ENCODE peak calls at places on chromosomes 1 and 21, in four cellular contexts. R, W, O and Q are unnamed samples.

GRCh38 chr1:156485984-156486383 is 14.6 kb downstream of the MEF2D start:
- DNase-seq in W (no peak), O (no peak), R (no peak), Q (no peak)

GRCh38 chr1:61007534-61008364 is 74.6 kb upstream of the NFIA start:
- DNase-seq in W (no peak), O (no peak), R (no peak), Q (no peak)

GRCh38 chr1:41314376-41314775 is 46.9 kb upstream of the FOXO6 start:
- DNase-seq in R (no peak), O (no peak), W (no peak), Q (no peak)

GRCh38 chr21:42553435-42553834 is 39.8 kb downstream of the SLC37A1 start:
- DNase-seq in R (no peak), W (no peak), O (no peak), Q (peak; percentile 41)

GRCh38 chr1:74913978-74914377 is 181.0 kb downstream of the TYW3 start:
- DNase-seq in R (no peak), W (no peak), O (no peak), Q (no peak)

GRCh38 chr1:52142220-52143153 is 598 bp downstream of the ZFYVE9 start:
- DNase-seq in R (peak; percentile 32), W (peak; percentile 21), O (peak; percentile 54), Q (peak; percentile 39)

GRCh38 chr21:14875704-14876364 is 189.0 kb downstream of the NRIP1 start:
- DNase-seq in O (no peak), W (no peak), R (no peak), Q (no peak)

GRCh38 chr21:21246007-21246406 is 247.8 kb downstream of the NCAM2 start:
- DNase-seq in R (no peak), O (no peak), W (no peak), Q (no peak)

GRCh38 chr1:9867408-9868243 is 42.4 kb downstream of the CTNNBIP1 start:
- DNase-seq in O (peak; percentile 57), W (peak; percentile 58), R (peak; percentile 81), Q (peak; percentile 76)

GRCh38 chr1:84724128-84724860 is 34.0 kb upstream of the SSX2IP start:
- DNase-seq in O (peak; percentile 11), W (no peak), R (no peak), Q (no peak)

GRCh38 chr1:56033321-56034037 is 545.9 kb downstream of the PLPP3 start:
- DNase-seq in W (no peak), O (no peak), R (no peak), Q (no peak)

GRCh38 chr1:29122987-29123870 is 474 bp downstream of the TMEM200B start:
- DNase-seq in W (no peak), O (no peak), R (no peak), Q (peak; percentile 40)

GRCh38 chr1:64967381-64967780 is 1.0 kb upstream of the JAK1 start:
- DNase-seq in R (no peak), O (no peak), W (no peak), Q (no peak)

GRCh38 chr1:88695781-88696180 is 11.7 kb downstream of the PKN2 start:
- DNase-seq in R (no peak), O (no peak), W (no peak), Q (no peak)

GRCh38 chr1:183195146-183195571 is 9.1 kb downstream of the LAMC2 start:
- DNase-seq in O (peak; percentile 42), R (no peak), W (no peak), Q (no peak)

GRCh38 chr1:27428316-27429028 is 36.0 kb downstream of the GPR3 start:
- DNase-seq in W (no peak), R (no peak), O (no peak), Q (no peak)

GRCh38 chr1:201570886-201571624 is 32.1 kb downstream of the NAV1 start:
- DNase-seq in R (no peak), W (no peak), O (no peak), Q (no peak)

GRCh38 chr1:58874757-58875755 is 91.2 kb upstream of the JUN start:
- DNase-seq in W (peak; percentile 77), R (no peak), O (no peak), Q (no peak)

GRCh38 chr1:26053718-26054572 is 8.0 kb upstream of the SLC30A2 start:
- DNase-seq in W (no peak), O (no peak), R (no peak), Q (no peak)

GRCh38 chr1:24503870-24504523 is 1.4 kb downstream of the RCAN3 start:
- DNase-seq in O (no peak), R (no peak), W (no peak), Q (no peak)

GRCh38 chr1:232470711-232471110 is 159.2 kb downstream of the SIPA1L2 start:
- DNase-seq in W (no peak), O (no peak), R (no peak), Q (no peak)

GRCh38 chr1:33097137-33097611 is 16.2 kb downstream of the AZIN2 start:
- DNase-seq in W (no peak), R (no peak), O (no peak), Q (no peak)

GRCh38 chr1:153597206-153597605 is 15.7 kb downstream of the S100A16 start:
- DNase-seq in O (peak; percentile 44), R (no peak), W (no peak), Q (no peak)

GRCh38 chr1:90902672-90903071 is 119.2 kb downstream of the ZNF644 start:
- DNase-seq in R (no peak), O (no peak), W (no peak), Q (no peak)

DNA sequence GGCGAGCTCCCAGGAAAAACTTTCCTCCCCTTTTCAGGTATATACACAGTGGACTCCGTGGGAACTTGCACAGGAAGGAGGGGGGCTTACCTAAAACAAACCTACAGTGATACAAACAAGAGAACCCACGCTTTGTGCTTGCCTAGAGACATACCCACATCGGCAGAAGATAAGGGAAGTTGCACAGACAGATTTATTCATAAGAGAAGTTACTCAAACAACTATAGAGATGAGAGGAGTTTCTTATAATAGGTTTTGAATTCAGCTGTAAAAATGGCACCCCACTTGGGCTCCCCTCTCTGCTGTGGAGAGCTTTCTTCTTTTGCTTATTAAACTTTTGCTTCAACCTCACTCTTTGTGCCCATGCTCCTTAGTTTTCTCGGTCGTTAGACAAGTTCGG is 1.8 kb upstream of the DUSP12 start:
- DNase-seq in W (no peak), R (no peak), O (no peak), Q (no peak)
- H3K4me1 ChIP-seq in W (peaks cover 15% of the 10 kb centered on the region), R (no peaks in the 10 kb centered on the region), O (peaks cover 18% of the 10 kb centered on the region), Q (peaks cover 10% of the 10 kb centered on the region)

DNA sequence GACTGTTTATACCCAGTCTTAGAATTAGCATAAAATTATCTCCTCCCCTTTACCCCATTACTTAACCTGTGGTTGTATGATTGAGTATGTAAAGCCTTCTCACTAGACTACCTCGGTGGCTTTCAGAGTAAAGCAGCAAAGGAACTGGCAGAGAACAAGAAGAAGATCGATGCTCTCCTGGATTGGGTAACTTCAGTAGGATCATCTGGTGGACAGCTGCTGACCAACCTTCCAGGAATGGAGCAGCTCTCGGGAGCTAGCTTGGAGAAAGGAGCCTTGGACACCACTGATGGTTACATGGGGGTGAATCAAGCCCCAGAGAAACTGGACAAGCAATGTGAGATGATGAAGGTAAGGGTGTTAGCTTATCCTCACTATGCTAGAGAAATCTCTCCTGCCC is 138.6 kb upstream of the BMP8A start:
- DNase-seq in O (no peak), W (no peak), R (no peak), Q (no peak)
- TF ChIP-seq CTCF in O (no peak), W (no peak), R (no peak), Q (no peak)

DNA sequence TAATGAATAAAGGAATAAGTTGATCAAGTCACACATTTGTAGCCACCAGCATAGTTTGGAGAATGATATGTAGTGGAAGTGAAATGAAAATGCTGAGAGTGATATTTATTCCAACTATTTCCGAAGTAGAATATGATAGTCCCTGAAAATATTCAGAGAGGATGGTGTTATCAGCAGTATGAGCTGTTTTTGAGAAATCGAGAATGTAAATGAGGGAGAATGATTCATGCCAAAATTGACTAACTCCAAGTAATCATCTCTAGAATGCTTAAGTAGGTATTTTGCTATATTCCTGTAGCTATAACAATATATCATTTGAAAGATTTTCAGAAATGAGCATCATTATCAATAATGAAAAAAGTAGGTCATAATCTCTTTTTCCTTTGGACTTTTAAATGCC is 178.9 kb downstream of the PDE4B start:
- DNase-seq in O (no peak), R (no peak), W (no peak), Q (no peak)
- H3K4me3 ChIP-seq in O (no peak overlapping the region), R (no peak overlapping the region), W (no peak overlapping the region), Q (no peak overlapping the region)

GRCh38 chr1:39194398-39195051 is 10.0 kb upstream of the MACF1 start:
- DNase-seq in O (no peak), R (no peak), W (no peak), Q (no peak)
- H3K4me1 ChIP-seq in O (peaks cover 78% of the 10 kb centered on the region), R (peaks cover 11% of the 10 kb centered on the region), W (peaks cover 47% of the 10 kb centered on the region), Q (peaks cover 60% of the 10 kb centered on the region)